ENCODE peak calls at places on chromosomes 3 and 15, in six cellular contexts. S, L, K, Q, R and V are unnamed samples. For H3K4me1, the result is how much of the 10 kb centered on the place peaks cover.

GRCh38 chr3:114155370-114155821 is 23.5 kb downstream of the DRD3 start:
- DNase-seq in L (no peak), S (peak), Q (peak), K (no peak), R (no peak), V (peak)

GRCh38 chr3:134211797-134212196 is 38.9 kb downstream of the RYK start:
- DNase-seq in L (peak), S (no peak), Q (peak), R (no peak), K (no peak), V (peak)

GRCh38 chr3:22089284-22089683 is 338.3 kb upstream of the ZNF385D start:
- DNase-seq in S (no peak), K (no peak), L (no peak), Q (peak), R (peak), V (no peak)

GRCh38 chr3:49529567-49529966 is 24.7 kb upstream of the BSN start:
- DNase-seq in K (no peak), R (no peak), L (no peak), Q (no peak), S (no peak), V (no peak)

GRCh38 chr3:77081240-77081661 is 41.4 kb downstream of the ROBO2 start:
- DNase-seq in Q (peak), L (peak), S (no peak), R (no peak), K (no peak), V (no peak)

GRCh38 chr15:71379893-71380292 is 264.6 kb downstream of the THSD4 start:
- DNase-seq in Q (peak), L (no peak), S (no peak), R (no peak), K (no peak), V (no peak)

GRCh38 chr15:47376190-47376589 is 341.1 kb upstream of the SEMA6D start:
- DNase-seq in K (no peak), R (no peak), Q (no peak), S (no peak), L (no peak), V (no peak)

GRCh38 chr3:114685053-114685630 is 391.3 kb downstream of the TIGIT start:
- DNase-seq in R (no peak), Q (no peak), K (no peak), S (no peak), L (no peak), V (no peak)

GRCh38 chr15:22979069-22979698 is 984 bp downstream of the CYFIP1 start:
- DNase-seq in L (peak), K (peak), R (peak), Q (peak), S (peak), V (peak)

GRCh38 chr3:71330505-71330904 is 253.0 kb downstream of the FOXP1 start:
- DNase-seq in S (no peak), R (no peak), K (no peak), L (no peak), Q (no peak), V (no peak)
- H3K4me1 ChIP-seq in S (under half), R (under half), K (under half), L (under half), Q (under half), V (under half)

DNA sequence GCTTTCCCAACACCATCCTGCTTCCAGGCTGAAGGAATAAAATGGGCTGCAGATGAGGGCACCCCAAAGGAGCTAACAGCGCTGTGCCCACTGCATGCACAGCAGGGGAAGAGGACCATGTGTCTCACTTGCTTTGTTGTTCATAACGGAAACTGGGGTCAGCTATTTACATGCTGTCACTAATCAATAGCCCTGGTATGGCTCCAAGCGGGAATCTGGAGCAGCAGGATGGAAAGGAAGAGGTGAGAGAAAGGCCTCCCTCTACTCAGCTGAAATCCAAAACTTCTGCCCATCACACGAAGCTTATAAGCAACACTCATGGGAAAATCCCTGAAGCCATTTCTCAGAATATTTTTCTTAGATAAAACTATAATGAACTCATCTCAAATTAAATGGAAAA is 67.4 kb downstream of the TBC1D2B start:
- DNase-seq in K (no peak), S (no peak), R (no peak), Q (no peak), L (no peak), V (no peak)
- H3K4me1 ChIP-seq in K (under half), S (under half), R (under half), Q (under half), L (under half), V (under half)

GRCh38 chr15:98803228-98804056 is 155.1 kb downstream of the IGF1R start:
- DNase-seq in K (no peak), R (no peak), S (no peak), L (no peak), Q (peak), V (no peak)
- H3K4me1 ChIP-seq in K (under half), R (under half), S (under half), L (half or more), Q (under half), V (under half)

GRCh38 chr3:58052373-58053273 is 44.4 kb downstream of the FLNB start:
- DNase-seq in R (peak), Q (peak), S (peak), L (peak), K (peak), V (peak)
- H3K4me1 ChIP-seq in R (under half), Q (under half), S (under half), L (half or more), K (under half), V (under half)

DNA sequence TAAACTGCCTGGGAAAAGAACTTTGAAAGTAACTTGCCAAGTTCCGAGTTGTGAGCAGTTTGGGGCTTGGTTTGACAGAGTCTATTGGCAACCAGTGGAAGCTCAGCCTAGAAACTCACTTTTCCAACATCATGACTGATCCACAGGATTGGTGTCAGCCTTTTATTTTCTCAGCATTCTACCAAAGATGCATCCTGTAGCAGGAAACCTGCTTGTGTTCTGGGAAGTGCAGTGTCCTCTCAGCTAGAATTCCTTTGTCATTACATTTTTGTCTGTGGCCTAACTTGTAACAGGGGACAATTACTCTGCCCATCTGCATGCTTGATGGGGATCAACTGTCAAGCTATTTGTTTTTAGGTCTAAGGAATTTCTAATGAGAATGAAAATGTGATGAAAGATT is 116.7 kb upstream of the LMOD3 start:
- DNase-seq in S (no peak), L (no peak), R (no peak), K (no peak), Q (no peak), V (no peak)
- H3K4me1 ChIP-seq in S (under half), L (under half), R (under half), K (under half), Q (under half), V (under half)

GRCh38 chr3:126340596-126340942 is 16.6 kb downstream of the KLF15 start:
- DNase-seq in Q (no peak), R (no peak), S (peak), L (peak), K (peak), V (peak)

GRCh38 chr3:126340081-126340511 is 17.1 kb downstream of the KLF15 start:
- DNase-seq in K (peak), S (peak), R (no peak), L (peak), Q (no peak), V (no peak)

GRCh38 chr3:126341755-126342150 is 15.5 kb downstream of the KLF15 start:
- DNase-seq in S (peak), L (peak), Q (no peak), R (no peak), K (no peak), V (peak)

GRCh38 chr3:126342211-126342610 is 15.0 kb downstream of the KLF15 start:
- DNase-seq in S (peak), R (no peak), K (no peak), L (peak), Q (no peak), V (peak)

GRCh38 chr3:126340943-126341754 is 16.1 kb downstream of the KLF15 start:
- DNase-seq in L (peak), S (peak), R (peak), Q (no peak), K (peak), V (no peak)
- H3K4me1 ChIP-seq in L (under half), S (under half), R (under half), Q (under half), K (under half), V (under half)

GRCh38 chr3:42846682-42847522 is 28.8 kb downstream of the CYP8B1 start:
- DNase-seq in L (peak), S (peak), K (peak), R (peak), Q (no peak), V (peak)
- H3K4me1 ChIP-seq in L (under half), S (under half), K (under half), R (under half), Q (under half), V (under half)

DNA sequence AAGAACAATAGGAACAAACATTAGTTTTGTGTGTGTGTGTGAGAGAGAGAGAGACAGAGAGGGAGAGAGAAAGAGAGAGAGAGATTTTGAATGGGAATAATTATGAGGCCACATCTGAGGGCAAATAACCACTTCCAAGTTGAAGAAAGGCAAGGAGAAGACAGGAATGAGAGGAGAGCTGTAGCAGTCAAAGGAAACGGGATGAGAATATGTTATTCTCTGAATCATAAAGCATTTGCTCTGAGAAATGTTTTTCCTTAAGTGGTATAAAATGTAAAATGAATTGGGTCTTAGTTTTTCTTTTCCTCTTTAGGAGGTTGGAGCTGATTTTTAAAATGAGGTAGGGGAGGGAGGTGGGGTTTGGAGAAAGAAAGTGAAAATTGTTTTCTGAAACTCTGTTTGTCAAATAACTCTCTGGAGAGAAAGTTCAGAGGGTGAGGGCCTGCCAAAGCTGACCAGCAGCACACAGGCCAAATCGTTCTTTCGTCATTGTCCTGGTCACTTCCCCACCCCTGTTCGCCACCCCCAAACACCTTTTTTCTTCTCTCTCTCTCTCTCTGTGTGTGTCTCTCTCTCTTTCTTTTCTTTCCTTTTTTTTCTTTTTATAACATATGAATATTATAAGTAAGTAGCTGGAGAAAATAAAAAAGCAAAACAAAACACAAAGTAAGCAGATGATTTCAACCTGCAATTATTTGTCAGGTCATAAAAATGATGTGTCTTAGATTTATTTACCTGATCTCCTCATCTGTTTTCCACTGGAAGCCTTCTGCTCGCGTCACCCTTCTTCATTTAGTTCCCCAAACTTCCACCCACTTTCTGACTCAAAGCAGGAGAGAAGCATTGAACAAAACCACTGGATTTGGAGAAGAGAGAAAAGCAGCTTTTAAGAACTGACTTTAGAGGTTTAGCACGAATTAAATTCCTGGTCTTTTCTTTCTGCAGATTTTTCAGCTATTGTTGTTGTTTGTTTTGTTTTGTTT is 110.6 kb downstream of the LPP start:
- DNase-seq in S (no peak), Q (peak), K (peak), R (peak), L (no peak), V (no peak)
- H3K4me1 ChIP-seq in S (under half), Q (under half), K (half or more), R (under half), L (half or more), V (under half)

GRCh38 chr3:10498271-10498670 is 7.1 kb downstream of the ATP2B2 start:
- DNase-seq in K (peak), L (no peak), S (no peak), R (no peak), Q (no peak), V (no peak)
- H3K4me1 ChIP-seq in K (under half), L (under half), S (under half), R (under half), Q (under half), V (under half)